ENCODE peak calls at places on chromosomes 5 and 9, in four cellular contexts. K, I, F and P are unnamed samples. For H3K9me3, the result is how much of the 10 kb centered on the place peaks cover.

GRCh38 chr5:158435161-158435616 is 576.2 kb upstream of the CLINT1 start:
- DNase-seq in I (peak), K (peak), F (peak), P (no peak)

GRCh38 chr9:137312852-137313325 is 10.8 kb upstream of the NRARP start:
- DNase-seq in I (no peak), F (no peak), K (no peak), P (peak)

GRCh38 chr5:3261081-3261480 is 334.6 kb upstream of the IRX1 start:
- DNase-seq in K (no peak), I (no peak), F (no peak), P (no peak)

GRCh38 chr9:34457266-34458012 is 931 bp downstream of the FAM219A start:
- DNase-seq in K (peak), I (peak), F (no peak), P (peak)

GRCh38 chr9:21546949-21547348 is 64.8 kb upstream of the IFNE start:
- DNase-seq in K (no peak), F (no peak), I (no peak), P (no peak)

GRCh38 chr9:5892456-5893133 is 1.9 kb downstream of the MLANA start:
- DNase-seq in I (no peak), F (no peak), K (peak), P (no peak)

GRCh38 chr5:102611312-102611711 is 112.5 kb upstream of the SLCO6A1 start:
- DNase-seq in K (no peak), I (no peak), F (no peak), P (no peak)

GRCh38 chr5:179297026-179297425 is 48.2 kb downstream of the ADAMTS2 start:
- DNase-seq in F (no peak), K (no peak), I (no peak), P (peak)

GRCh38 chr5:174723979-174724483 is 351 bp upstream of the MSX2 start:
- DNase-seq in K (peak), I (no peak), F (no peak), P (no peak)

GRCh38 chr5:415928-416635 is 26.9 kb upstream of the EXOC3 start:
- DNase-seq in F (no peak), I (no peak), K (no peak), P (peak)

GRCh38 chr5:177995691-177996595 is at the start of gene PROP1:
- DNase-seq in F (no peak), K (no peak), I (peak), P (no peak)

GRCh38 chr5:143694357-143694756 is 117.6 kb upstream of the HMHB1 start:
- DNase-seq in I (no peak), F (no peak), K (no peak), P (no peak)

GRCh38 chr9:63859475-63860215 is 1425.4 kb downstream of the FOXD4L5 start:
- DNase-seq in I (no peak), K (no peak), F (no peak), P (peak)

GRCh38 chr5:37619353-37619752 is 220.5 kb downstream of the GDNF start:
- DNase-seq in K (peak), F (no peak), I (no peak), P (no peak)

GRCh38 chr5:27450607-27451006 is 412.2 kb upstream of the CDH9 start:
- DNase-seq in F (no peak), K (no peak), I (no peak), P (no peak)

GRCh38 chr9:124941689-124942561 is 1.0 kb upstream of the GOLGA1 start:
- DNase-seq in I (peak), K (peak), F (peak), P (peak)

GRCh38 chr5:10874561-10874960 is 113.5 kb upstream of the DAP start:
- DNase-seq in F (no peak), K (no peak), I (no peak), P (no peak)

GRCh38 chr9:108665856-108666784 is 189.7 kb downstream of the ACTL7B start:
- DNase-seq in I (no peak), K (no peak), F (no peak), P (no peak)

GRCh38 chr5:78483809-78484521 is 123.5 kb downstream of the SCAMP1 start:
- DNase-seq in I (peak), F (peak), K (peak), P (no peak)

GRCh38 chr5:168238422-168238821 is 53.0 kb upstream of the WWC1 start:
- DNase-seq in K (no peak), F (no peak), I (no peak), P (no peak)

GRCh38 chr9:37925786-37926736 is 22.1 kb upstream of the SLC25A51 start:
- DNase-seq in I (no peak), K (peak), F (no peak), P (no peak)

GRCh38 chr9:36327903-36328302 is 69.7 kb upstream of the GNE start:
- DNase-seq in F (no peak), K (peak), I (peak), P (no peak)

GRCh38 chr5:2330325-2330724 is 421.2 kb downstream of the IRX2 start:
- DNase-seq in F (no peak), I (no peak), K (no peak), P (no peak)

GRCh38 chr5:154162475-154163217 is 27.9 kb upstream of the GALNT10 start:
- DNase-seq in K (no peak), F (no peak), I (peak), P (no peak)

GRCh38 chr5:75450069-75450468 is 61.4 kb downstream of the CERT1 start:
- DNase-seq in F (no peak), K (no peak), I (no peak), P (no peak)

GRCh38 chr5:157558089-157558595 is 17.4 kb downstream of the ADAM19 start:
- DNase-seq in K (peak), I (no peak), F (no peak), P (no peak)

GRCh38 chr5:150070277-150070638 is 16.1 kb downstream of the CSF1R start:
- DNase-seq in K (no peak), I (no peak), F (no peak), P (no peak)

GRCh38 chr5:33612386-33612785 is 171.6 kb downstream of the TARS1 start:
- DNase-seq in F (no peak), I (no peak), K (peak), P (no peak)

GRCh38 chr9:12538842-12539584 is 154.2 kb upstream of the TYRP1 start:
- DNase-seq in I (no peak), K (no peak), F (no peak), P (peak)

GRCh38 chr9:130539473-130540223 is 39.7 kb upstream of the FUBP3 start:
- DNase-seq in I (no peak), K (peak), F (no peak), P (no peak)

GRCh38 chr5:1944408-1944807 is 61.7 kb upstream of the IRX4 start:
- DNase-seq in I (no peak), F (no peak), K (no peak), P (no peak)

GRCh38 chr5:172110260-172110815 is 77.7 kb downstream of the STK10 start:
- DNase-seq in K (no peak), I (no peak), F (no peak), P (peak)

GRCh38 chr5:172115541-172115982 is 72.5 kb downstream of the STK10 start:
- DNase-seq in K (no peak), I (no peak), F (no peak), P (peak)

GRCh38 chr5:172110921-172111873 is 76.8 kb downstream of the STK10 start:
- DNase-seq in I (peak), F (peak), K (peak), P (peak)

GRCh38 chr5:172114875-172115422 is 73.1 kb downstream of the STK10 start:
- DNase-seq in F (peak), K (no peak), I (peak), P (peak)

DNA sequence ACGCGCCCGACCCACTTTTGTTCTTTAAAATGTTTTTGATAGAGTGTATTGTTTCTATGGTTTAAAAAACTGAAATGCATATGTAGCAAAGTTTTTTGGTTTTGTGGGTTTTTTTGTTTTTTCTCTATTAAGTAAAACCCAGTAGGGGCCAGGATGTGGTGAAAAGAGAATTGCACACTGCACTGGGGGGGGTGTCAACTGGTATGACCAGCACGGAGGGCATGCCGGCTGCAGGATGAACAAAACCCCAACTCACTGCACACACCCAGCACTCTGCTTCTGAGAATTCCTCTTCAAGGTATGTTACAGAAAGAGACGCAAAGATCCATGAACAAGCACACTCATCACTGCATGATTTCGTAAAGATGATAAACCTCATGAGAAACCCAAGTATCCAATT is 75.0 kb downstream of the STK10 start:
- DNase-seq in F (peak), K (peak), I (no peak), P (peak)
- H3K9ac ChIP-seq in F (peak), K (no peak), I (no peak), P (no peak)

GRCh38 chr9:135101486-135101885 is 14.0 kb downstream of the OLFM1 start:
- DNase-seq in F (no peak), I (no peak), K (no peak), P (no peak)

GRCh38 chr9:135103001-135103446 is 15.6 kb downstream of the OLFM1 start:
- DNase-seq in F (no peak), I (no peak), K (no peak), P (no peak)

GRCh38 chr9:135101926-135102325 is 14.5 kb downstream of the OLFM1 start:
- DNase-seq in K (no peak), F (no peak), I (no peak), P (peak)

GRCh38 chr9:135101068-135101410 is 13.6 kb downstream of the OLFM1 start:
- DNase-seq in I (no peak), F (no peak), K (no peak), P (no peak)

DNA sequence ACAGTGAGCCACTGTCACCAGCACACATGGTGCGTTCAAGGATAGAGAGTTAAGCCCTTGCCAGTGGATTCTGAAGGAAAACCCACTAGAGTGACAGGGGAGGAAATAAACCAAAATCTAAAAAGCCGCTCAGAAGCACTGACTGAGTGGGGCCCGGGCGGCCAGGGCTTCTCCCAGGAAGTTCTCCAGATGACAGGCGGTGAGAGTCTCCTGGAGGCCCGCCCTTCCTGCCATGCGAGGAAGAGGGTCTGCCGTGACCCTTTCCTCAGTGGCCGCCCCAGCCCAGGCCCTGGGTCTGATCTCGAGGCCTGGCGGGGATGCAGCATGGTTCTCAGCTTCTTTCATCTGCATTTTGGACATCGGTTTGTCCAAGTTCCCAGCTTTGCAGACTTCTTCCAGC is 14.9 kb downstream of the OLFM1 start:
- DNase-seq in I (no peak), F (no peak), K (no peak), P (peak)
- H3K9me3 ChIP-seq in I (under half), F (under half), K (under half), P (under half)

GRCh38 chr9:128092199-128092977 is 24.4 kb downstream of the SLC25A25 start:
- DNase-seq in F (no peak), I (no peak), K (no peak), P (peak)
- H3K9ac ChIP-seq in F (no peak), I (peak), K (peak), P (no peak)

DNA sequence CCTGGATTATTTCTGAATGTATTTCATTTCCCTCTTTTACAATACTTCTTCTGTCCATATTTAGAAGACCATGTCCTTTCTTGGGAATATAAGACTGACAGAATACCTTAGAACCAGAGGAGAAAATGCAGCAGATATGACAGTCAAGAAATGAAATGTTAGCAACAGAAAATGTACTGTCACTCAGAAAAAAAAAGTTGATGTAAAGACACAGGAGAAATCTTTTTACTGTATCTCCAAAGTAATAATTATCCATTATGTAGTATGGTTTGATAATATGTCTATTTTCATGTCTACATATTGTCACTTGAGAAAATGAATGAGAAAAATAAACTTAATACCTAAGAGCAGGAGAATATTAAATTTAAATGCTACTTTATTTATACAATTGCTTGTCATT is 652.1 kb downstream of the GABRG2 start:
- DNase-seq in I (no peak), K (no peak), F (no peak), P (no peak)
- H3K9me3 ChIP-seq in I (under half), K (under half), F (under half), P (under half)

GRCh38 chr5:30845194-30845593 is 348.3 kb upstream of the CDH6 start:
- DNase-seq in I (no peak), K (no peak), F (no peak), P (no peak)

GRCh38 chr5:30838936-30839511 is 354.5 kb upstream of the CDH6 start:
- DNase-seq in F (no peak), I (no peak), K (peak), P (no peak)

DNA sequence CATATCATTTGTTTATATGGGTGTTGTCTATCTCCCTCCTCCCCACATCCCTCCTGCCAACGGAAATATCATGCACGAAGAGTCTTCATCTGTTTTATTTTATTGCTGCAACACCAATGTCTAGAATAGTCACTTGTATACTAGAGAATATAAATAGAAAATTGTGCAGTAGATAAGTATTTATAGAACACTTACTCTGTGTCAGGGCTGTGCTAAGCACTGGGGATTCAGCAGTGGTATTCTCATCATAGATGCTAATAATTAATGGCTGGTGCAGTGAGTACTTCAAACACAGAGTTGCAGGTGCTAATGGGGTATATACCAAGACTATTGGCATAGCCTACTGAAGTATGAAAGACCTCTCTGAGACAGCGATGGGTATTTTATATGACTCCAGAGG is 353.5 kb upstream of the CDH6 start:
- DNase-seq in F (no peak), I (no peak), K (no peak), P (no peak)
- H3K9ac ChIP-seq in F (no peak), I (no peak), K (no peak), P (no peak)

DNA sequence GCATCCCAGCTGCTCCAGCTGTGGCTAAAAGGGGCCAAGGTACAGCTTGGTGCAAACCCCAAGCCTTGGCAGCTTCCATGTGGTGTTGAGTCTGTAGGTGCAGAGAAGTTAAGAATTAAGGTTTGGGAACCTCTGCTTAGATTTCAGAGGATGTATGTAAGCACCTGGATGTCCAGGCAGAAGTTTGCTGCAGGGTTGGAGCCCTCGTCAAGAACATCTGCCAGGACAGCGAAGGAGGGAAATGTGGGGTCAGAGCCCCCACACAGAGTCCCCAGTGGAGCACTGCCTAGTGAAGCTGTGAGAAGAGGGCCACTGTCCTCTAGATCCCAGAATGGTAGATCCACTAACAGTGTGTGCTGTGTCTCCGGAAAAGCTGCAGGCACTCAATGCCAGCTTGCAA is 236.2 kb upstream of the ADRA1B start:
- DNase-seq in F (no peak), K (peak), I (no peak), P (no peak)
- H3K9me3 ChIP-seq in F (under half), K (under half), I (under half), P (under half)

GRCh38 chr5:140372971-140373487 is 13.0 kb downstream of the SLC4A9 start:
- DNase-seq in I (peak), F (no peak), K (peak), P (peak)
- H3K9ac ChIP-seq in I (no peak), F (no peak), K (no peak), P (no peak)

GRCh38 chr9:94281101-94281500 is 22.0 kb downstream of the ZNF169 start:
- DNase-seq in F (no peak), K (no peak), I (no peak), P (no peak)

GRCh38 chr9:94286056-94286455 is 27.0 kb downstream of the ZNF169 start:
- DNase-seq in F (no peak), I (no peak), K (no peak), P (no peak)

GRCh38 chr9:94277885-94278536 is 18.9 kb downstream of the ZNF169 start:
- DNase-seq in K (no peak), I (no peak), F (no peak), P (no peak)

DNA sequence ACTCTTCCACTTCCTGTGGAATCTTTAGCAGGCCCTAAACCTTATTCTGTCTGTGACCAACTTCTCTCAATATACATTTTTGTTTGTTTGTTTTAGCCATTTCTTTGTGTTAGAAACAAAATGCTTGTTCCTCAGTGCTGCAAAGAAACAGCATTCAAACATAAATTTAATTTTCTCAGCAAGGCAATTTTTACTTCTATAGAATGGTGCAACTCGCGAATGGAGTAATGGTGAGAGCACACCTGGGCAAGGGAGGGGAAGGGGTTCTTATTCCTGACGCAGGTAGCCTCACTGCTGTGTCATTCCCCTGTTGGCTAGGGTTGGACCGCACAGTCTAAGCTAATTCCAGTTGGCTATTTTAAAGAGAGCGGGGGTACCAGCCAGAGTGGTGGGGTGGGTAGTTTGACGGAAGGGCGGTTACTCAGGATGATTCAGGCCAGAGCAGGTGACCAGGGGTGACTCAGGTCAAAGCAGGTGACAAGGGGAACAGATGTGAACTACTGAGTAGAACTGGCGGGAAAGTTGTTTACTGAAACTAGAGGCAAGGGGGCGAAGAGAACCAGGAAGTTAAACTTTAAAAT is 21.4 kb downstream of the ZNF169 start:
- DNase-seq in K (no peak), I (no peak), F (no peak), P (no peak)
- H3K9me3 ChIP-seq in K (under half), I (under half), F (under half), P (under half)

GRCh38 chr5:172362755-172363154 is 79.2 kb upstream of the UBTD2 start:
- DNase-seq in F (no peak), I (no peak), K (no peak), P (no peak)

GRCh38 chr5:172364773-172365172 is 81.2 kb upstream of the UBTD2 start:
- DNase-seq in F (no peak), K (no peak), I (peak), P (no peak)

GRCh38 chr5:172358345-172358744 is 74.8 kb upstream of the UBTD2 start:
- DNase-seq in K (no peak), F (no peak), I (no peak), P (no peak)

GRCh38 chr5:172365948-172366608 is 82.5 kb upstream of the UBTD2 start:
- DNase-seq in F (no peak), K (no peak), I (no peak), P (no peak)

GRCh38 chr5:172361566-172362238 is 78.1 kb upstream of the UBTD2 start:
- DNase-seq in F (peak), K (peak), I (no peak), P (no peak)
- H3K9ac ChIP-seq in F (no peak), K (no peak), I (no peak), P (no peak)

GRCh38 chr9:112366591-112366990 is 13.3 kb upstream of the HSDL2 start:
- DNase-seq in I (peak), F (no peak), K (no peak), P (no peak)

GRCh38 chr9:112371060-112371459 is 8.8 kb upstream of the HSDL2 start:
- DNase-seq in K (no peak), I (no peak), F (no peak), P (no peak)

GRCh38 chr9:112367465-112367864 is 12.4 kb upstream of the HSDL2 start:
- DNase-seq in F (no peak), K (no peak), I (no peak), P (no peak)

GRCh38 chr9:112375361-112375760 is 4.5 kb upstream of the HSDL2 start:
- DNase-seq in I (no peak), F (no peak), K (no peak), P (no peak)

GRCh38 chr9:112369817-112370216 is 10.1 kb upstream of the HSDL2 start:
- DNase-seq in F (no peak), I (no peak), K (no peak), P (no peak)
- H3K9me3 ChIP-seq in F (under half), I (under half), K (under half), P (under half)